ENCODE peak calls at places on chromosomes 3 and 15, in five cellular contexts. M is A549, C is colonic mucosa, U is lung, A is endodermal cell. H is an unnamed sample. For H3K4me1, the result is how much of the 10 kb centered on the place peaks cover.

GRCh38 chr15:77030928-77031375 is 36.0 kb downstream of the PSTPIP1 start:
- DNase-seq in M (no peak), C (no peak), U (no peak), A (peak), H (no peak)

GRCh38 chr3:190225186-190225692 is 97.0 kb downstream of the CLDN1 start:
- DNase-seq in M (peak), C (no peak), U (no peak), A (no peak), H (no peak)

GRCh38 chr3:5294360-5294759 is 106.9 kb downstream of the EDEM1 start:
- DNase-seq in M (no peak), C (no peak), U (no peak), A (no peak), H (no peak)

GRCh38 chr3:197711973-197712707 is 24.6 kb downstream of the RUBCN start:
- DNase-seq in M (peak), C (peak), U (peak), A (peak), H (peak)

GRCh38 chr15:62886431-62887071 is 156.0 kb upstream of the TPM1 start:
- DNase-seq in M (peak), C (no peak), U (no peak), A (peak), H (no peak)

GRCh38 chr3:169825316-169825715 is 12.6 kb upstream of the LRRC34 start:
- DNase-seq in M (no peak), C (no peak), U (no peak), A (no peak), H (no peak)

GRCh38 chr3:44099566-44100297 is 142.0 kb upstream of the TOPAZ1 start:
- DNase-seq in M (no peak), C (no peak), U (no peak), A (no peak), H (no peak)

GRCh38 chr3:42780892-42781700 is 8.0 kb upstream of the CCDC13 start:
- DNase-seq in M (peak), C (peak), U (no peak), A (no peak), H (no peak)

GRCh38 chr3:171417813-171418212 is 42.4 kb downstream of the TNIK start:
- DNase-seq in M (no peak), C (no peak), U (no peak), A (no peak), H (no peak)

GRCh38 chr3:193701896-193702644 is 109.1 kb downstream of the OPA1 start:
- DNase-seq in M (no peak), C (no peak), U (no peak), A (no peak), H (no peak)

GRCh38 chr3:6578526-6578925 is 282.4 kb upstream of the GRM7 start:
- DNase-seq in M (no peak), C (no peak), U (no peak), A (no peak), H (no peak)

GRCh38 chr3:8473990-8474389 is 27.6 kb upstream of the LMCD1 start:
- DNase-seq in M (no peak), C (no peak), U (no peak), A (no peak), H (no peak)

GRCh38 chr3:13233487-13234154 is 160.4 kb upstream of the IQSEC1 start:
- DNase-seq in M (no peak), C (no peak), U (no peak), A (no peak), H (no peak)

GRCh38 chr3:28973621-28974020 is 307.2 kb upstream of the RBMS3 start:
- DNase-seq in M (no peak), C (no peak), U (no peak), A (no peak), H (no peak)

GRCh38 chr3:172892158-172892557 is 141.6 kb downstream of the ECT2 start:
- DNase-seq in M (no peak), C (no peak), U (no peak), A (no peak), H (no peak)

GRCh38 chr3:17055374-17056276 is 170.9 kb downstream of the PLCL2 start:
- DNase-seq in M (no peak), C (no peak), U (no peak), A (no peak), H (no peak)

GRCh38 chr3:32238027-32238815 is at the start of gene CMTM8:
- DNase-seq in M (peak), C (peak), U (peak), A (peak), H (peak)

GRCh38 chr3:196120291-196120951 is 38.5 kb upstream of the TFRC start:
- DNase-seq in M (no peak), C (no peak), U (no peak), A (no peak), H (no peak)

DNA sequence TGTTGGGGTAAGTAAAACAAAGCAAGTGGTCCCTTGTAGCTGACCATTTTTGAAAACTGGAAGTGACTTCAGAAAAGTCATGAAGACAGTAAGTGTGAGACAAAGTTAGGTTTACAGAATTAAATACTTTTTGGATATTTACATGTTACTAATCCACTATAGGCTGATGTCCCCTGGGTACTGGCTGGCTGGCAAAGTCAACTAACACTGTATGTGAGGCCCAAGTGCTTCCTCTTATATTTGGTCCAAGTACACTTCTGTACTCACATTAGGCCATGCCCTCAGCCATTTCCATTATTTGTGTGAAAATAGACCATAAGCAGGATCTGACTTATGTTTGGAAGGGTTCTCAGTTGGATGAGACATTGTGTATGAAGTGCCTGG is 5.5 kb upstream of the LEKR1 start:
- DNase-seq in M (no peak), C (no peak), U (no peak), A (no peak), H (no peak)
- H3K4me1 ChIP-seq in M (under half), C (under half), U (under half), A (under half), H (under half)

DNA sequence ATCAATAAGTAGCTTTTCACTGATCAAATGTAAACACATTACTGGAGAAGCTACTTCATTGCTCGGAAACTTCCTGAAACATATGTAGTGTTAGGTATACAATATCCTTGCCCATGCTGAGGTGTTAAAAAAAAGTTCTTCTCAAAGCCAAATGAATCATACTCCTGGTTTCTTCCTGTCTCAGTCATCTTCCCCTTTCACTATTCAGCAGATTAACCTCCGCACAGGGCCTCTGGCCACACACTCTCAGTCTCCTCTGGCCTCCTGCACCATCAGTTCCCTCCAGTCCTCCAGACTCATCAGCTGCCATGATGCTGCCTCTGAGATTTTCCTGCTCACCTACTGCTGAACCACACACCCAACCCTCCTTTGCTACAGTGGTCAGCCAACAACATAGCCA is 70.5 kb upstream of the BOC start:
- DNase-seq in M (no peak), C (no peak), U (no peak), A (no peak), H (no peak)
- H3K27ac ChIP-seq in M (no peak), C (no peak), U (no peak), A (no peak), H (peak)

DNA sequence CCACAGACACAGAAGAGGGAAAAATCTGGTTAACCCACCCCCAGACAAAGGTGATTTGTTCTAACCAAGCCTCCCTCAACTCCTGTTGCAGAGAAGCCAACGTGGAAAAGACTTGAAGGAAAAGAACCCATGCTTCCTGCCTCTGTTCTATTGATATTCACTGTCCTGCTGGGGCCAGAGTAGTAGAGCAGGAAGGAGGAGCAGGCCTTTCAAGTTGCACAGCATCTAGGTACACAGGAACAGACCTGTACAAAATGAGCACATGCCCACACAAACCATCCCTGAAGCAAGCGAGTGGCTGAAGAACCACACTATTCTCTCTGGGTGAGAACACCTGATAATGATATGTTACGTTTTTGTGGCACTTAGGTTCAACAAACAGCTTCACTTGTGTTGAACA is 29.9 kb downstream of the RASGRP1 start:
- DNase-seq in M (no peak), C (no peak), U (no peak), A (no peak), H (no peak)
- H3K4me1 ChIP-seq in M (under half), C (under half), U (under half), A (under half), H (under half)

DNA sequence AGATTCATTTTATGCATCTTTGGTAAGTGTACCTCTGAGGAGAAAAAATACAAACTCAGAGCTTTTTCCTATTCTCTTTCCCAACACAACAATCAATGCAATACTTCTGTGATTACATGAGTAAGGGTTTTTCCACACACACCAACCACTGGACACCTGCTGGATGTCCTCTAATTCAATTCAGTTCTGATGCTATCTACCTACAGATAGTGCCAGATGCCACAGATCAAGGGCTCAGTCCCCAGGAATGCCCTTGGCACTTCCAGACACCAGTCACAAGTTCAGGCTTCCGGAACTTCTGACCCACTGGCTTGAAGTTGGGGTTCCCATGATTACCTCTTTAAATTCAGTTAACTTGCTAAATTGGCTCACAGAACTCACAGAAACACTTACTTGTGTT is 511.5 kb downstream of the AGBL1 start:
- DNase-seq in M (no peak), C (no peak), U (no peak), A (no peak), H (no peak)
- H3K27ac ChIP-seq in M (no peak), C (no peak), U (no peak), A (no peak), H (no peak)

H was measured in suprapubic skin.